ENCODE peak calls at places on chromosomes 3 and 15, in six cellular contexts. Z is brain microvascular endothelial cell, T is psoas muscle, O is PC-9, J is upper lobe of right lung, R is fibroblast of lung. I is an unnamed sample.

GRCh38 chr3:141280086-141280485 is 48.5 kb downstream of the PXYLP1 start:
- DNase-seq in Z (peak; percentile 52), T (no peak), O (no peak), J (peak; percentile 52), R (no peak), I (no peak)

GRCh38 chr3:77464106-77464688 is 424.3 kb downstream of the ROBO2 start:
- DNase-seq in Z (no peak), T (no peak), O (no peak), J (no peak), R (no peak), I (no peak)

GRCh38 chr3:52444860-52445793 is at the start of gene SEMA3G:
- DNase-seq in Z (peak; percentile 45), T (peak; percentile 87), O (peak; percentile 84), J (peak; percentile 92), R (peak; percentile 26), I (no peak)

GRCh38 chr3:58082047-58082446 is 73.8 kb downstream of the FLNB start:
- DNase-seq in Z (peak; percentile 72), T (no peak), O (no peak), J (no peak), R (peak; percentile 74), I (no peak)

GRCh38 chr3:133797396-133798105 is 8.1 kb upstream of the SRPRB start:
- DNase-seq in Z (no peak), T (no peak), O (no peak), J (no peak), R (no peak), I (no peak)

GRCh38 chr3:29618395-29619291 is 337.8 kb downstream of the RBMS3 start:
- DNase-seq in Z (no peak), T (no peak), O (no peak), J (no peak), R (peak; percentile 45), I (no peak)

GRCh38 chr15:40633178-40633577 is 39.1 kb downstream of the KNL1 start:
- DNase-seq in Z (peak; percentile 13), T (no peak), O (no peak), J (no peak), R (peak; percentile 45), I (no peak)

GRCh38 chr3:141412087-141412935 is 44.0 kb downstream of the ZBTB38 start:
- DNase-seq in Z (peak; percentile 90), T (peak; percentile 69), O (peak; percentile 33), J (no peak), R (peak; percentile 95), I (no peak)

GRCh38 chr15:35624881-35625280 is 78.9 kb upstream of the DPH6 start:
- DNase-seq in Z (peak; percentile 82), T (peak; percentile 48), O (no peak), J (peak; percentile 62), R (peak; percentile 94), I (peak; percentile 62)

GRCh38 chr3:43707998-43708397 is 17.3 kb downstream of the ABHD5 start:
- DNase-seq in Z (peak; percentile 91), T (no peak), O (peak; percentile 17), J (no peak), R (peak; percentile 90), I (peak; percentile 87)

GRCh38 chr15:43144512-43144911 is 11.1 kb downstream of the TMEM62 start:
- DNase-seq in Z (no peak), T (no peak), O (no peak), J (no peak), R (no peak), I (no peak)

GRCh38 chr3:151845506-151845905 is 27.9 kb upstream of the SUCNR1 start:
- DNase-seq in Z (no peak), T (no peak), O (no peak), J (no peak), R (no peak), I (no peak)

GRCh38 chr3:151838574-151839312 is 24.8 kb downstream of the AADAC start:
- DNase-seq in Z (peak; percentile 76), T (no peak), O (peak; percentile 42), J (no peak), R (peak; percentile 90), I (no peak)

GRCh38 chr3:99502871-99503270 is 135.5 kb upstream of the COL8A1 start:
- DNase-seq in Z (no peak), T (no peak), O (no peak), J (no peak), R (peak; percentile 44), I (no peak)

GRCh38 chr3:9195390-9195789 is 54.1 kb downstream of the SRGAP3 start:
- DNase-seq in Z (no peak), T (no peak), O (no peak), J (no peak), R (no peak), I (no peak)

GRCh38 chr3:10763817-10764313 is 52.2 kb upstream of the SLC6A11 start:
- DNase-seq in Z (no peak), T (no peak), O (no peak), J (no peak), R (no peak), I (no peak)

GRCh38 chr15:28994830-28995180 is 109.0 kb downstream of the APBA2 start:
- DNase-seq in Z (no peak), T (no peak), O (no peak), J (peak; percentile 34), R (no peak), I (no peak)

GRCh38 chr3:190183121-190183520 is 62.4 kb upstream of the P3H2 start:
- DNase-seq in Z (peak; percentile 95), T (no peak), O (no peak), J (no peak), R (peak; percentile 97), I (peak; percentile 72)

GRCh38 chr15:54097019-54097418 is 118.8 kb downstream of the UNC13C start:
- DNase-seq in Z (no peak), T (no peak), O (no peak), J (no peak), R (no peak), I (no peak)

GRCh38 chr15:78392430-78392829 is 45.6 kb upstream of the IREB2 start:
- DNase-seq in Z (no peak), T (no peak), O (no peak), J (no peak), R (no peak), I (no peak)

GRCh38 chr3:130843441-130843840 is 50.4 kb upstream of the ATP2C1 start:
- DNase-seq in Z (no peak), T (peak; percentile 58), O (no peak), J (no peak), R (no peak), I (no peak)

GRCh38 chr3:19016846-19017245 is 131.5 kb upstream of the KCNH8 start:
- DNase-seq in Z (no peak), T (no peak), O (no peak), J (no peak), R (no peak), I (no peak)

GRCh38 chr15:85331666-85332261 is 48.6 kb upstream of the AKAP13 start:
- DNase-seq in Z (no peak), T (no peak), O (no peak), J (no peak), R (no peak), I (no peak)

GRCh38 chr3:194772241-194773000 is 86.7 kb downstream of the FAM43A start:
- DNase-seq in Z (no peak), T (no peak), O (no peak), J (no peak), R (no peak), I (no peak)

GRCh38 chr3:194767430-194768207 is 81.9 kb downstream of the FAM43A start:
- DNase-seq in Z (no peak), T (no peak), O (no peak), J (no peak), R (no peak), I (no peak)

GRCh38 chr3:194766845-194767244 is 81.2 kb downstream of the FAM43A start:
- DNase-seq in Z (no peak), T (no peak), O (no peak), J (no peak), R (no peak), I (no peak)

GRCh38 chr3:194769020-194769643 is 83.4 kb downstream of the FAM43A start:
- DNase-seq in Z (peak; percentile 97), T (peak; percentile 91), O (peak; percentile 96), J (peak; percentile 86), R (peak; percentile 86), I (peak; percentile 77)

GRCh38 chr3:194768586-194768985 is 82.9 kb downstream of the FAM43A start:
- DNase-seq in Z (no peak), T (no peak), O (no peak), J (no peak), R (no peak), I (no peak)
- H3K4me3 ChIP-seq in Z (no peak overlapping the region), T (peak overlapping the region; percentile 36), O (peak overlapping the region; percentile 37), J (no peak overlapping the region), R (no peak overlapping the region), I (no peak overlapping the region)

DNA sequence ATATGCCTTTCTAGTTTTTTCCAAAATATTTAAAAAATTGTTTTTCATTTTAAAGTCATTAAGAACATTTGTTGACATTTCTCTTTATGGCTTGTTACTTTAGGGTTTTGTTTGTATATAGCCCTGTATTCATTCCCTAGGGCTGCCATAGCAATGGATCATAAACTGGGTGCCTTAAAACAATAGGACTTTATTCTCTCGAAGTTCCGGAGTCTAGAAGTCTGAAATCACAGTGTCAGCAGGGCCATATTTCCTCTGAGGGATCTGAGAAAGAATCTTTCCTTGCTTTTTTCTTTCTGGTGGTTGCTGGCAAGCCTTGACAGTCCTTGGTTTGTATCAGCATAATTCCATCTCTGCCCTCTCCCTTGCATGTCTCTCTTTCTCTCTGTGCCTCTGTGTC is 63.4 kb upstream of the CADPS start:
- DNase-seq in Z (no peak), T (no peak), O (no peak), J (no peak), R (no peak), I (no peak)
- TF ChIP-seq CTCF in Z (no peak), T (no peak), O (no peak), J (no peak), R (no peak), I (no peak)

DNA sequence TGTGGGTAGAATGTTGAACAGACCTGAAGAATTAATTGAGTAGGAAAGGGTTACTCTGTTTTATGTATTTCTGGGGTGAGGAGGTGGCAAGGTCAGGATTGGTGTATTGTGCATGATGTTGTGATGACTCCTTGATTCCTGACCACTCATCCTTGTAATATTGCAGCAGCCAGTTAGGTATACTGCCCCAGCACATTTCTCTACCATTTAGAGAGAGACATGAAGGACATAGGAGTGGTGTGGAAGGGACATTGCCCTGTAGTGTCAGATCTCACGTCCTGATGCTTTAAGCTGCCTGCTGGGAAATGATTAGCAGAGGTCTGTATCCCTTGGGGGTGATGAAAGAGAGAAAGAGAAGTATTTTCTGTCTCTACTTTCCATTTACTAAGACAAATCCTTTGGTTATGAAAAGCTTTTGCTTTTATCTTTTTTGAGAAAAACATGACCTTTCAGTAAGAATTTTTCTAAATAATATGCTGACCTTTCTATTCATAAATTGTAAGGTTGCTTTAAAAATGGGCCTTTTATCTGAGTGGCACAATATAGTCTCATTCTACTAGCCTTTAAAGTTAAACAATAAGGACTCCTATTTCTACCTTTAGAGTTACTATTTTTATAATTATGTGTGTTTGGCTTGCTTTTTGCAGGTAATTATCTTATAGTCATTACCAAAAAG is 17.1 kb downstream of the SACM1L start:
- DNase-seq in Z (no peak), T (no peak), O (no peak), J (no peak), R (no peak), I (no peak)
- H3K4me3 ChIP-seq in Z (no peak overlapping the region), T (no peak overlapping the region), O (no peak overlapping the region), J (no peak overlapping the region), R (no peak overlapping the region), I (no peak overlapping the region)

DNA sequence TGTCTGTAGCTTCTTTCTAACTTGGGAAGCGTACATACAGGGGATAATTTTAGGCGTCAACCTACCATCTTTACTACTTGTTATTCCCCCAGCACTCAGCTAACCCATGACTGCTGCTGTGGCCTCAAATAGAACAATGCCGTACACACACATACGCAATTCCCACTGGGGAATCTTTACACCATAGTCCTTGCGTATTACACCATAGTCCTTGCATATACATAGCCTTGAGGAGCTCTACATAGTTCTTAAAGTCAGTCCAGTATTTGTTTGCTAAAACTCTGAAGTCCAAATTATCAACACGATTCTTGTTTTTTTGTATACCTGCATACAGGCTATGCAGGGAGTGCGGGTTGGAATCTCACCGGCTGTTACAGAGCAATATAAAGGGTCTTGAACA is 67.2 kb downstream of the CGNL1 start:
- DNase-seq in Z (no peak), T (no peak), O (no peak), J (no peak), R (no peak), I (no peak)
- TF ChIP-seq CTCF in Z (no peak), T (no peak), O (no peak), J (no peak), R (no peak), I (no peak)

I was measured in epithelial cell of proximal tubule.